ENCODE peak calls at places on chromosomes 7 and 10, in eight cellular contexts. One of them, this sample, is unnamed.

GRCh38 chr7:17580141-17580540 is 281.7 kb downstream of the AHR start:
- DNase-seq in coronary artery: no peak
- DNase-seq in right atrium auricular region: no peak
- DNase-seq in naive thymus-derived CD4-positive, alpha-beta T cell: no peak
- DNase-seq in K562: no peak
- DNase-seq in OCI-LY7: no peak
- DNase-seq in cardiac fibroblast: peak
- DNase-seq in AG09309: no peak
- DNase-seq in this sample: no peak

GRCh38 chr10:133445268-133445732 is 8.4 kb upstream of the SCART1 start:
- DNase-seq in coronary artery: peak
- DNase-seq in right atrium auricular region: peak
- DNase-seq in naive thymus-derived CD4-positive, alpha-beta T cell: peak
- DNase-seq in K562: no peak
- DNase-seq in OCI-LY7: no peak
- DNase-seq in cardiac fibroblast: no peak
- DNase-seq in AG09309: no peak
- DNase-seq in this sample: no peak

GRCh38 chr10:89926736-89927135 is 225.3 kb downstream of the KIF20B start:
- DNase-seq in coronary artery: no peak
- DNase-seq in right atrium auricular region: no peak
- DNase-seq in naive thymus-derived CD4-positive, alpha-beta T cell: no peak
- DNase-seq in K562: no peak
- DNase-seq in OCI-LY7: no peak
- DNase-seq in cardiac fibroblast: no peak
- DNase-seq in AG09309: no peak
- DNase-seq in this sample: no peak

GRCh38 chr7:81676813-81677212 is 93.0 kb downstream of the HGF start:
- DNase-seq in coronary artery: no peak
- DNase-seq in right atrium auricular region: no peak
- DNase-seq in naive thymus-derived CD4-positive, alpha-beta T cell: no peak
- DNase-seq in K562: no peak
- DNase-seq in OCI-LY7: no peak
- DNase-seq in cardiac fibroblast: peak
- DNase-seq in AG09309: no peak
- DNase-seq in this sample: no peak

GRCh38 chr7:48299580-48300169 is 128.4 kb downstream of the ABCA13 start:
- DNase-seq in coronary artery: no peak
- DNase-seq in right atrium auricular region: no peak
- DNase-seq in naive thymus-derived CD4-positive, alpha-beta T cell: peak
- DNase-seq in K562: peak
- DNase-seq in OCI-LY7: peak
- DNase-seq in cardiac fibroblast: peak
- DNase-seq in AG09309: peak
- DNase-seq in this sample: peak

GRCh38 chr7:111364413-111364812 is 197.9 kb downstream of the IMMP2L start:
- DNase-seq in coronary artery: no peak
- DNase-seq in right atrium auricular region: no peak
- DNase-seq in naive thymus-derived CD4-positive, alpha-beta T cell: no peak
- DNase-seq in K562: no peak
- DNase-seq in OCI-LY7: no peak
- DNase-seq in cardiac fibroblast: peak
- DNase-seq in AG09309: no peak
- DNase-seq in this sample: no peak

GRCh38 chr7:149459540-149460433 is 1.1 kb downstream of the ZNF777 start:
- DNase-seq in coronary artery: no peak
- DNase-seq in right atrium auricular region: no peak
- DNase-seq in naive thymus-derived CD4-positive, alpha-beta T cell: peak
- DNase-seq in K562: peak
- DNase-seq in OCI-LY7: peak
- DNase-seq in cardiac fibroblast: peak
- DNase-seq in AG09309: no peak
- DNase-seq in this sample: no peak

GRCh38 chr10:91090761-91091529 is 129.5 kb upstream of the PCGF5 start:
- DNase-seq in coronary artery: no peak
- DNase-seq in right atrium auricular region: no peak
- DNase-seq in naive thymus-derived CD4-positive, alpha-beta T cell: no peak
- DNase-seq in K562: peak
- DNase-seq in OCI-LY7: no peak
- DNase-seq in cardiac fibroblast: peak
- DNase-seq in AG09309: peak
- DNase-seq in this sample: peak

GRCh38 chr7:30062587-30062986 is 34.4 kb downstream of the PLEKHA8 start:
- DNase-seq in coronary artery: no peak
- DNase-seq in right atrium auricular region: no peak
- DNase-seq in naive thymus-derived CD4-positive, alpha-beta T cell: no peak
- DNase-seq in K562: peak
- DNase-seq in OCI-LY7: peak
- DNase-seq in cardiac fibroblast: peak
- DNase-seq in AG09309: peak
- DNase-seq in this sample: peak

GRCh38 chr10:89785095-89785494 is 83.7 kb downstream of the KIF20B start:
- DNase-seq in coronary artery: no peak
- DNase-seq in right atrium auricular region: no peak
- DNase-seq in naive thymus-derived CD4-positive, alpha-beta T cell: no peak
- DNase-seq in K562: peak
- DNase-seq in OCI-LY7: no peak
- DNase-seq in cardiac fibroblast: no peak
- DNase-seq in AG09309: no peak
- DNase-seq in this sample: peak

GRCh38 chr10:74419491-74420466 is 268.8 kb downstream of the ADK start:
- DNase-seq in coronary artery: no peak
- DNase-seq in right atrium auricular region: no peak
- DNase-seq in naive thymus-derived CD4-positive, alpha-beta T cell: no peak
- DNase-seq in K562: peak
- DNase-seq in OCI-LY7: peak
- DNase-seq in cardiac fibroblast: peak
- DNase-seq in AG09309: no peak
- DNase-seq in this sample: peak

GRCh38 chr10:62597226-62597625 is 207.3 kb upstream of the ADO start:
- DNase-seq in coronary artery: no peak
- DNase-seq in right atrium auricular region: no peak
- DNase-seq in naive thymus-derived CD4-positive, alpha-beta T cell: no peak
- DNase-seq in K562: no peak
- DNase-seq in OCI-LY7: no peak
- DNase-seq in cardiac fibroblast: peak
- DNase-seq in AG09309: peak
- DNase-seq in this sample: no peak

GRCh38 chr7:2540641-2541051 is 14.7 kb downstream of the BRAT1 start:
- DNase-seq in coronary artery: peak
- DNase-seq in right atrium auricular region: no peak
- DNase-seq in naive thymus-derived CD4-positive, alpha-beta T cell: no peak
- DNase-seq in K562: no peak
- DNase-seq in OCI-LY7: no peak
- DNase-seq in cardiac fibroblast: no peak
- DNase-seq in AG09309: no peak
- DNase-seq in this sample: no peak

GRCh38 chr10:14603539-14604102 is 171.1 kb downstream of the FAM107B start:
- DNase-seq in coronary artery: no peak
- DNase-seq in right atrium auricular region: no peak
- DNase-seq in naive thymus-derived CD4-positive, alpha-beta T cell: no peak
- DNase-seq in K562: no peak
- DNase-seq in OCI-LY7: peak
- DNase-seq in cardiac fibroblast: peak
- DNase-seq in AG09309: no peak
- DNase-seq in this sample: no peak

GRCh38 chr7:1946025-1946424 is 275.9 kb downstream of the ELFN1 start:
- DNase-seq in coronary artery: no peak
- DNase-seq in right atrium auricular region: no peak
- DNase-seq in naive thymus-derived CD4-positive, alpha-beta T cell: no peak
- DNase-seq in K562: no peak
- DNase-seq in OCI-LY7: no peak
- DNase-seq in cardiac fibroblast: no peak
- DNase-seq in AG09309: no peak
- DNase-seq in this sample: no peak

GRCh38 chr10:93600861-93601773 is at the start of gene RBP4:
- DNase-seq in coronary artery: no peak
- DNase-seq in right atrium auricular region: no peak
- DNase-seq in naive thymus-derived CD4-positive, alpha-beta T cell: no peak
- DNase-seq in K562: no peak
- DNase-seq in OCI-LY7: no peak
- DNase-seq in cardiac fibroblast: peak
- DNase-seq in AG09309: peak
- DNase-seq in this sample: no peak
- H3K4me3 ChIP-seq in coronary artery: peak
- H3K4me3 ChIP-seq in right atrium auricular region: peak
- H3K4me3 ChIP-seq in naive thymus-derived CD4-positive, alpha-beta T cell: no peak
- H3K4me3 ChIP-seq in K562: no peak
- H3K4me3 ChIP-seq in OCI-LY7: no peak
- H3K4me3 ChIP-seq in cardiac fibroblast: peak
- H3K4me3 ChIP-seq in AG09309: peak
- H3K4me3 ChIP-seq in this sample: no peak

GRCh38 chr7:50069613-50070012 is 23.4 kb downstream of the ZPBP start:
- DNase-seq in coronary artery: no peak
- DNase-seq in right atrium auricular region: no peak
- DNase-seq in naive thymus-derived CD4-positive, alpha-beta T cell: no peak
- DNase-seq in K562: peak
- DNase-seq in OCI-LY7: no peak
- DNase-seq in cardiac fibroblast: peak
- DNase-seq in AG09309: no peak
- DNase-seq in this sample: peak
- H3K4me3 ChIP-seq in coronary artery: peak
- H3K4me3 ChIP-seq in right atrium auricular region: peak
- H3K4me3 ChIP-seq in naive thymus-derived CD4-positive, alpha-beta T cell: peak
- H3K4me3 ChIP-seq in K562: no peak
- H3K4me3 ChIP-seq in OCI-LY7: no peak
- H3K4me3 ChIP-seq in cardiac fibroblast: peak
- H3K4me3 ChIP-seq in AG09309: no peak
- H3K4me3 ChIP-seq in this sample: peak

GRCh38 chr7:923108-924041 is 31.1 kb downstream of the ADAP1 start:
- DNase-seq in coronary artery: no peak
- DNase-seq in right atrium auricular region: peak
- DNase-seq in naive thymus-derived CD4-positive, alpha-beta T cell: peak
- DNase-seq in K562: peak
- DNase-seq in OCI-LY7: peak
- DNase-seq in cardiac fibroblast: no peak
- DNase-seq in AG09309: no peak
- DNase-seq in this sample: peak
- H3K4me3 ChIP-seq in coronary artery: peak
- H3K4me3 ChIP-seq in right atrium auricular region: no peak
- H3K4me3 ChIP-seq in naive thymus-derived CD4-positive, alpha-beta T cell: peak
- H3K4me3 ChIP-seq in K562: no peak
- H3K4me3 ChIP-seq in OCI-LY7: peak
- H3K4me3 ChIP-seq in cardiac fibroblast: no peak
- H3K4me3 ChIP-seq in AG09309: no peak
- H3K4me3 ChIP-seq in this sample: peak

GRCh38 chr10:100104300-100104699 is 22.6 kb upstream of the CPN1 start:
- DNase-seq in coronary artery: no peak
- DNase-seq in right atrium auricular region: no peak
- DNase-seq in naive thymus-derived CD4-positive, alpha-beta T cell: no peak
- DNase-seq in K562: no peak
- DNase-seq in OCI-LY7: no peak
- DNase-seq in cardiac fibroblast: no peak
- DNase-seq in AG09309: no peak
- DNase-seq in this sample: no peak
- H3K4me3 ChIP-seq in coronary artery: no peak
- H3K4me3 ChIP-seq in right atrium auricular region: no peak
- H3K4me3 ChIP-seq in naive thymus-derived CD4-positive, alpha-beta T cell: no peak
- H3K4me3 ChIP-seq in K562: no peak
- H3K4me3 ChIP-seq in OCI-LY7: no peak
- H3K4me3 ChIP-seq in cardiac fibroblast: no peak
- H3K4me3 ChIP-seq in AG09309: no peak
- H3K4me3 ChIP-seq in this sample: no peak

GRCh38 chr7:143284591-143285453 is at the start of gene TMEM139:
- DNase-seq in coronary artery: no peak
- DNase-seq in right atrium auricular region: no peak
- DNase-seq in naive thymus-derived CD4-positive, alpha-beta T cell: no peak
- DNase-seq in K562: peak
- DNase-seq in OCI-LY7: no peak
- DNase-seq in cardiac fibroblast: no peak
- DNase-seq in AG09309: no peak
- DNase-seq in this sample: no peak
- H3K4me3 ChIP-seq in coronary artery: peak
- H3K4me3 ChIP-seq in right atrium auricular region: peak
- H3K4me3 ChIP-seq in naive thymus-derived CD4-positive, alpha-beta T cell: no peak
- H3K4me3 ChIP-seq in K562: no peak
- H3K4me3 ChIP-seq in OCI-LY7: peak
- H3K4me3 ChIP-seq in cardiac fibroblast: no peak
- H3K4me3 ChIP-seq in AG09309: no peak
- H3K4me3 ChIP-seq in this sample: peak

GRCh38 chr10:31678573-31679122 is 250.0 kb downstream of the ARHGAP12 start:
- DNase-seq in coronary artery: no peak
- DNase-seq in right atrium auricular region: no peak
- DNase-seq in naive thymus-derived CD4-positive, alpha-beta T cell: no peak
- DNase-seq in K562: no peak
- DNase-seq in OCI-LY7: no peak
- DNase-seq in cardiac fibroblast: no peak
- DNase-seq in AG09309: no peak
- DNase-seq in this sample: no peak

GRCh38 chr10:31677198-31678138 is 251.2 kb downstream of the ARHGAP12 start:
- DNase-seq in coronary artery: no peak
- DNase-seq in right atrium auricular region: no peak
- DNase-seq in naive thymus-derived CD4-positive, alpha-beta T cell: no peak
- DNase-seq in K562: no peak
- DNase-seq in OCI-LY7: no peak
- DNase-seq in cardiac fibroblast: no peak
- DNase-seq in AG09309: no peak
- DNase-seq in this sample: no peak

GRCh38 chr10:31679931-31680330 is 248.7 kb downstream of the ARHGAP12 start:
- DNase-seq in coronary artery: no peak
- DNase-seq in right atrium auricular region: no peak
- DNase-seq in naive thymus-derived CD4-positive, alpha-beta T cell: no peak
- DNase-seq in K562: no peak
- DNase-seq in OCI-LY7: no peak
- DNase-seq in cardiac fibroblast: no peak
- DNase-seq in AG09309: no peak
- DNase-seq in this sample: no peak

GRCh38 chr10:31675726-31676125 is 252.9 kb downstream of the ARHGAP12 start:
- DNase-seq in coronary artery: no peak
- DNase-seq in right atrium auricular region: no peak
- DNase-seq in naive thymus-derived CD4-positive, alpha-beta T cell: no peak
- DNase-seq in K562: no peak
- DNase-seq in OCI-LY7: no peak
- DNase-seq in cardiac fibroblast: no peak
- DNase-seq in AG09309: no peak
- DNase-seq in this sample: no peak

GRCh38 chr10:31678139-31678536 is 250.5 kb downstream of the ARHGAP12 start:
- DNase-seq in coronary artery: no peak
- DNase-seq in right atrium auricular region: no peak
- DNase-seq in naive thymus-derived CD4-positive, alpha-beta T cell: no peak
- DNase-seq in K562: no peak
- DNase-seq in OCI-LY7: no peak
- DNase-seq in cardiac fibroblast: no peak
- DNase-seq in AG09309: no peak
- DNase-seq in this sample: no peak
- H3K4me3 ChIP-seq in coronary artery: no peak
- H3K4me3 ChIP-seq in right atrium auricular region: no peak
- H3K4me3 ChIP-seq in naive thymus-derived CD4-positive, alpha-beta T cell: no peak
- H3K4me3 ChIP-seq in K562: no peak
- H3K4me3 ChIP-seq in OCI-LY7: no peak
- H3K4me3 ChIP-seq in cardiac fibroblast: no peak
- H3K4me3 ChIP-seq in AG09309: no peak
- H3K4me3 ChIP-seq in this sample: no peak

GRCh38 chr10:123390874-123391273 is 236.7 kb downstream of the BUB3 start:
- DNase-seq in coronary artery: no peak
- DNase-seq in right atrium auricular region: peak
- DNase-seq in naive thymus-derived CD4-positive, alpha-beta T cell: no peak
- DNase-seq in K562: no peak
- DNase-seq in OCI-LY7: no peak
- DNase-seq in cardiac fibroblast: no peak
- DNase-seq in AG09309: no peak
- DNase-seq in this sample: no peak
- H3K4me3 ChIP-seq in coronary artery: no peak
- H3K4me3 ChIP-seq in right atrium auricular region: no peak
- H3K4me3 ChIP-seq in naive thymus-derived CD4-positive, alpha-beta T cell: no peak
- H3K4me3 ChIP-seq in K562: no peak
- H3K4me3 ChIP-seq in OCI-LY7: no peak
- H3K4me3 ChIP-seq in cardiac fibroblast: no peak
- H3K4me3 ChIP-seq in AG09309: no peak
- H3K4me3 ChIP-seq in this sample: no peak